ENCODE peak calls at places on chromosomes 1 and 21, in nine cellular contexts. P is heart right ventricle, A is neural crest cell, L is choroid plexus epithelial cell, R is left lung, N is IMR-90, F is psoas muscle, D is progenitor cell of endocrine pancreas, Q is cardiac fibroblast. X is an unnamed sample.
A peak's percentile ranks its signal among the peaks of the same experiment; 100 is the strongest.

GRCh38 chr1:209618756-209619420 is 33.3 kb downstream of the LAMB3 start:
- DNase-seq in D (no peak), F (no peak), L (no peak), N (no peak), A (no peak), R (no peak), P (peak; percentile 54), Q (peak; percentile 7), X (no peak)

GRCh38 chr1:98388431-98388830 is 273.1 kb upstream of the SNX7 start:
- DNase-seq in Q (peak; percentile 81), P (no peak), R (no peak), F (no peak), D (no peak), L (peak; percentile 88), N (peak; percentile 83), A (no peak), X (no peak)

GRCh38 chr1:114594046-114594445 is 12.6 kb upstream of the BCAS2 start:
- DNase-seq in L (no peak), D (no peak), N (no peak), P (no peak), R (no peak), A (no peak), Q (no peak), F (no peak), X (no peak)

GRCh38 chr1:248622491-248623106 is 12.3 kb downstream of the OR2T11 start:
- DNase-seq in D (no peak), R (no peak), F (no peak), P (no peak), Q (peak; percentile 46), N (peak; percentile 0), A (no peak), L (peak; percentile 21), X (peak; percentile 67)

GRCh38 chr1:63662846-63663245 is 69.6 kb downstream of the PGM1 start:
- DNase-seq in F (no peak), Q (peak; percentile 21), P (no peak), R (no peak), A (no peak), L (no peak), N (peak; percentile 64), D (no peak), X (no peak)

GRCh38 chr1:228003461-228004330 is 3.1 kb upstream of the WNT3A start:
- DNase-seq in F (no peak), R (no peak), A (no peak), D (no peak), Q (no peak), L (no peak), P (peak; percentile 2), N (no peak), X (no peak)

GRCh38 chr1:38555594-38555993 is 304.0 kb downstream of the RRAGC start:
- DNase-seq in L (no peak), D (no peak), R (no peak), N (no peak), A (no peak), F (no peak), P (no peak), Q (no peak), X (no peak)

GRCh38 chr1:8473892-8474300 is 156.0 kb downstream of the SLC45A1 start:
- DNase-seq in A (no peak), P (no peak), N (no peak), L (no peak), Q (no peak), F (no peak), R (no peak), D (no peak), X (no peak)

GRCh38 chr21:45824546-45825208 is 156.9 kb upstream of the COL6A1 start:
- DNase-seq in L (no peak), R (no peak), A (no peak), N (no peak), D (no peak), P (no peak), F (no peak), Q (no peak), X (no peak)

GRCh38 chr1:39575191-39576015 is 1.2 kb downstream of the PABPC4 start:
- DNase-seq in F (peak; percentile 82), D (peak; percentile 28), P (peak; percentile 58), Q (peak; percentile 81), R (peak; percentile 71), L (peak; percentile 73), A (peak; percentile 22), N (peak; percentile 81), X (peak; percentile 69)

GRCh38 chr1:67687649-67688048 is 2.6 kb downstream of the GADD45A start:
- DNase-seq in D (no peak), P (no peak), Q (peak; percentile 82), F (no peak), N (peak; percentile 83), R (no peak), L (peak; percentile 89), A (no peak), X (no peak)

GRCh38 chr21:44065428-44065827 is 41.8 kb upstream of the PWP2 start:
- DNase-seq in Q (peak; percentile 31), A (no peak), R (peak; percentile 47), D (no peak), F (no peak), P (no peak), L (peak; percentile 60), N (peak; percentile 57), X (peak; percentile 60)

GRCh38 chr21:44064852-44065403 is 42.3 kb upstream of the PWP2 start:
- DNase-seq in R (no peak), D (no peak), N (no peak), A (no peak), F (no peak), Q (no peak), P (no peak), L (no peak), X (no peak)

GRCh38 chr21:44066116-44066515 is 41.1 kb upstream of the PWP2 start:
- DNase-seq in D (no peak), P (no peak), N (no peak), F (no peak), Q (no peak), R (no peak), A (no peak), L (no peak), X (no peak)

GRCh38 chr21:44070391-44070790 is 36.8 kb upstream of the PWP2 start:
- DNase-seq in P (no peak), Q (no peak), R (no peak), A (no peak), L (no peak), F (no peak), D (no peak), N (no peak), X (no peak)

DNA sequence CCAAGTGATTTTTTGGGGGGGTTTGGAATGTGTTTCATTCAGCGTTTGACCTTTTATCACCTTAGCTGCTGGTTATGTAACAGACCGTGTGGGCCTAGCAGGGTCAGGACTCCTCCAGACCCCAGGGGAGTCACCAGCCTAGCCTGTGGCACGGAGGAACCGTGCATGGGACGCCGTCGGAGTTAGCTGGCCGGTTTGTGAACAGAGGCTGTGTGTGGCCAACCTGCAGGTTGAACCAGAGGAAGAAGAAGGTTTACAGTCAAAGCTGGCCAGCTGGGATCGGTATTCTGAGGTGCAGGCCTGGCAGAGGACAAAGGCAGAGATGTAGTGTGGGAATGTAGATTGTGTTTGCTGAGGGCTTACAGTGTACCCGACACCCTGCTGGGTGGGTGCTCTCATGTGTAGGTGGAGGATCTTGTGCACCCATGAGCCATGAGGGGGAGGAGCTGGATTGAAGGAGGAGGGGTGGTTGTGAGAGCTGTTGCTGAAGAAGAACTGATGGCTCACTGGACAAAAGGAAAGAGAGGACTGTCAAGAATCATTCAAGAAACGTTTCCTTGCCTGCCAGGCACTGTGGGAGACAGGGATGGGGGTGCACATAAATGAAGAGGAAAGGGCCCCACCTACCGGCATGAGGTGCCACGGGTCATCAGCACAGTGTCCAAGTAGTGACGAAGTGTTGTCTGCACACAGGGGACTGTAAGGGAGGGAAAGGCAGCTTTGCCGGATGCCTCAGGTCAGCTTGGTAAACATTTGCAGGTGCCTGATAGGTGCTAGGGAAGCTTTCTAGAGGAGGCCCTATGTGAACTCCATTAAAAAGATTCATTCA is 40.0 kb upstream of the PWP2 start:
- DNase-seq in R (no peak), A (no peak), L (peak; percentile 34), D (no peak), Q (no peak), F (no peak), N (no peak), P (no peak), X (no peak)
- TF ChIP-seq CTCF in R (no peak), A (no peak), L (no peak), D (no peak), Q (no peak), F (no peak), N (no peak), P (no peak), X (no peak)

DNA sequence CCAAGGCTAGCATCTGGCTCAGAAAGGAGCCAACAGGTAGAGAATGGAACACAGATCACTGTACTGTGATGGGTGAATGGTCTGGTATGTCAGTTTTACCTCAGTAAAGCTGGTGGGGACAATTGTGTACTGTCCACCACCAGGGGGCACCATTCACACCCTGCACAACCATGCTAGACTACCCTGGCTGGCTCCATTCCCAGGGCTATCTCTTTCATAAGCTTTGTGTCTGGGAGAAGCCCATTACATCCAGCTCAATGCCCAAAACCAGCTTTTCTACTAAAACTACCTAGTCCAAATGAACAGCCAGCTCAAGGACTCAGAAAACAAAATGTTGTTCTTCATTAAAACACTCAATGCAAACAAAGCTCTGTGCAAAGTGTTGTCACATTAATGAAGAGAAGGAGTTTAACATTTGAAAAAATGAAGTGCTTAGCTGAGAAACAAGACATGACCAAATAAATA is 62.0 kb upstream of the RASAL2 start:
- DNase-seq in P (peak; percentile 73), L (peak; percentile 97), N (peak; percentile 93), F (peak; percentile 87), Q (peak; percentile 97), R (peak; percentile 86), D (peak; percentile 43), A (peak; percentile 77), X (peak; percentile 85)
- TF ChIP-seq CTCF in P (peak; percentile 93), L (peak; percentile 94), N (peak; percentile 92), F (peak; percentile 79), Q (peak; percentile 82), R (peak; percentile 81), D (peak; percentile 88), A (peak; percentile 91), X (peak; percentile 82)

GRCh38 chr1:1917995-1918900 is 831 bp downstream of the TMEM52 start:
- DNase-seq in N (no peak), A (no peak), R (no peak), P (no peak), D (no peak), L (no peak), Q (no peak), F (peak; percentile 72), X (no peak)
- TF ChIP-seq CTCF in N (no peak), A (no peak), R (no peak), P (no peak), D (no peak), L (no peak), Q (no peak), F (no peak), X (no peak)

DNA sequence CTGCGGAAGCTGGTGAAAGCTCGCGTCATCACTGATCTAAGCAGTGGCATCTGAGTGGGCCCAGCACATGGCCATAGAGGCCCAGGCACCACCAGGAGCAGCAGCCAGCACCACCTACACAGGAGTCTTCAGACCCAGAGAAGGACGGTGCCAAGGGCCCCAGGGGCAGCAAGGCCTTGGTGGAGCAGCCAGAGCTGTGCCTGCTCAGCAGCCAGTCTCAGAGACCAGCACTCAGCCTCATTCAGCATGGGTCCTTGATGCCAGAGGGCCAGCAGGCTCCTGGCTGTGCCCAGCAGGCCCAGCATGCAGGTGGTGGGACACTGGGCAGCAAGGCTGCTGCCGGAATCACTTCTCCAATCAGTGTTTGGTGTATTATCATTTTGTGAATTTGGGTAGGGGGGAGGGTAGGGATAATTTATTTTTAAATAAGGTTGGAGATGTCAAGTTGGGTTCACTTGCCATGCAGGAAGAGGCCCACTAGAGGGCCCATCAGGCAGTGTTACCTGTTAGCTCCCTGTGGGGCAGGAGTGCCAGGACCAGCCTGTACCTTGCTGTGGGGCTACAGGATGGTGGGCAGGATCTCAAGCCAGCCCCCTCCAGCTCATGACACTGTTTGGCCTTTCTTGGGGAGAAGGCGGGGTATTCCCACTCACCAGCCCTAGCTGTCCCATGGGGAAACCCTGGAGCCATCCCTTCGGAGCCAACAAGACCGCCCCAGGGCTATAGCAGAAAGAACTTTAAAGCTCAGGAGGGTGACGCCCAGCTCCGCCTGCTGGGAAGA is 3.2 kb upstream of the ARTN start:
- DNase-seq in D (no peak), N (no peak), R (no peak), P (no peak), A (no peak), L (no peak), F (no peak), Q (no peak), X (peak; percentile 52)
- TF ChIP-seq CTCF in D (peak; percentile 66), N (peak; percentile 19), R (peak; percentile 29), P (peak; percentile 49), A (peak; percentile 49), L (peak; percentile 52), F (peak; percentile 36), Q (peak; percentile 27), X (peak; percentile 30)

X was measured in GM20000.